ENCODE peak calls at places on chromosomes 12 and 14, in seven cellular contexts. J, M, D, E, A, G and B are unnamed samples.
A peak's percentile ranks its signal among the peaks of the same experiment; 100 is the strongest.

GRCh38 chr14:98754343-98755025 is 517.5 kb downstream of the BCL11B start:
- DNase-seq in J (peak; percentile 5), M (no peak), D (no peak), E (no peak), A (no peak), G (no peak), B (no peak)

GRCh38 chr14:44567997-44568396 is 60.9 kb upstream of the FSCB start:
- DNase-seq in J (no peak), M (no peak), D (no peak), E (no peak), A (no peak), G (no peak), B (no peak)

GRCh38 chr12:25868193-25868592 is 90.3 kb upstream of the RASSF8 start:
- DNase-seq in J (no peak), M (no peak), D (no peak), E (no peak), A (no peak), G (no peak), B (no peak)

GRCh38 chr14:51534623-51535022 is 117.1 kb upstream of the FRMD6 start:
- DNase-seq in J (no peak), M (no peak), D (no peak), E (no peak), A (no peak), G (no peak), B (no peak)

GRCh38 chr12:25816637-25817036 is 141.8 kb upstream of the RASSF8 start:
- DNase-seq in J (no peak), M (no peak), D (no peak), E (no peak), A (no peak), G (no peak), B (no peak)

GRCh38 chr14:60090864-60091519 is 731 bp upstream of the PCNX4 start:
- DNase-seq in J (peak; percentile 66), M (peak; percentile 41), D (peak; percentile 22), E (peak; percentile 37), A (peak; percentile 72), G (peak; percentile 30), B (no peak)

GRCh38 chr12:109469516-109469915 is 7.6 kb downstream of the KCTD10 start:
- DNase-seq in J (no peak), M (no peak), D (no peak), E (no peak), A (no peak), G (no peak), B (no peak)

GRCh38 chr14:59566725-59567124 is 9.9 kb downstream of the CCDC175 start:
- DNase-seq in J (no peak), M (no peak), D (no peak), E (no peak), A (no peak), G (no peak), B (no peak)

GRCh38 chr14:103247169-103247606 is 86.8 kb upstream of the EIF5 start:
- DNase-seq in J (no peak), M (no peak), D (no peak), E (no peak), A (no peak), G (no peak), B (no peak)

GRCh38 chr14:59359451-59360124 is 105.6 kb downstream of the GPR135 start:
- DNase-seq in J (no peak), M (no peak), D (no peak), E (no peak), A (no peak), G (no peak), B (no peak)

GRCh38 chr14:51318777-51319176 is 78.7 kb downstream of the TMX1 start:
- DNase-seq in J (no peak), M (no peak), D (no peak), E (no peak), A (no peak), G (no peak), B (no peak)

GRCh38 chr14:93330609-93331000 is 2.2 kb downstream of the BTBD7 start:
- DNase-seq in J (no peak), M (no peak), D (no peak), E (no peak), A (no peak), G (no peak), B (no peak)

GRCh38 chr12:120960657-120961056 is 17.7 kb upstream of the HNF1A start:
- DNase-seq in J (no peak), M (no peak), D (peak; percentile 39), E (no peak), A (no peak), G (no peak), B (no peak)

GRCh38 chr12:93325855-93326254 is 51.9 kb upstream of the NUDT4 start:
- DNase-seq in J (no peak), M (no peak), D (no peak), E (no peak), A (no peak), G (no peak), B (no peak)

GRCh38 chr12:3533703-3534386 is 42.8 kb downstream of the PRMT8 start:
- DNase-seq in J (peak; percentile 59), M (no peak), D (no peak), E (no peak), A (peak; percentile 78), G (no peak), B (no peak)

GRCh38 chr12:57276935-57277563 is 26.1 kb upstream of the STAC3 start:
- DNase-seq in J (no peak), M (no peak), D (peak; percentile 35), E (no peak), A (no peak), G (no peak), B (no peak)

GRCh38 chr12:75592086-75592485 is 80.7 kb upstream of the KRR1 start:
- DNase-seq in J (no peak), M (no peak), D (no peak), E (no peak), A (no peak), G (no peak), B (no peak)

GRCh38 chr12:6961695-6962284 is 8.7 kb downstream of the PHB2 start:
- DNase-seq in J (peak; percentile 69), M (no peak), D (peak; percentile 80), E (no peak), A (peak; percentile 81), G (no peak), B (peak; percentile 59)

GRCh38 chr14:90903101-90903500 is 86.9 kb upstream of the TTC7B start:
- DNase-seq in J (no peak), M (peak; percentile 81), D (peak; percentile 63), E (no peak), A (no peak), G (peak; percentile 55), B (peak; percentile 50)

GRCh38 chr12:43758247-43758727 is 303 bp downstream of the PUS7L start:
- DNase-seq in J (peak; percentile 45), M (peak; percentile 61), D (no peak), E (peak; percentile 47), A (peak; percentile 49), G (no peak), B (no peak)

GRCh38 chr14:60807247-60807646 is 72.7 kb downstream of the MNAT1 start:
- DNase-seq in J (no peak), M (no peak), D (no peak), E (no peak), A (no peak), G (no peak), B (no peak)

GRCh38 chr12:3295648-3296408 is 195.2 kb upstream of the PRMT8 start:
- DNase-seq in J (peak; percentile 40), M (no peak), D (no peak), E (no peak), A (peak; percentile 73), G (no peak), B (no peak)

GRCh38 chr14:56580317-56580711 is 716 bp downstream of the TMEM260 start:
- DNase-seq in J (no peak), M (no peak), D (no peak), E (no peak), A (no peak), G (no peak), B (no peak)

GRCh38 chr12:78191611-78192010 is 360.9 kb downstream of the NAV3 start:
- DNase-seq in J (no peak), M (no peak), D (no peak), E (no peak), A (no peak), G (no peak), B (no peak)

GRCh38 chr14:64734990-64735389 is 30.8 kb downstream of the PLEKHG3 start:
- DNase-seq in J (no peak), M (no peak), D (no peak), E (no peak), A (no peak), G (no peak), B (no peak)

GRCh38 chr12:55906056-55906455 is 21.6 kb downstream of the PYM1 start:
- DNase-seq in J (no peak), M (no peak), D (no peak), E (no peak), A (no peak), G (no peak), B (no peak)

GRCh38 chr14:22715186-22715812 is 51.2 kb upstream of the OXA1L start:
- DNase-seq in J (no peak), M (no peak), D (peak; percentile 16), E (no peak), A (no peak), G (no peak), B (no peak)

GRCh38 chr12:110104188-110104969 is 19.8 kb upstream of the IFT81 start:
- DNase-seq in J (no peak), M (no peak), D (no peak), E (no peak), A (no peak), G (no peak), B (no peak)

GRCh38 chr14:36767603-36768281 is 106.1 kb downstream of the PAX9 start:
- DNase-seq in J (no peak), M (no peak), D (no peak), E (no peak), A (no peak), G (no peak), B (no peak)

GRCh38 chr14:52706724-52707706 is at the start of gene PSMC6:
- DNase-seq in J (peak; percentile 96), M (peak; percentile 96), D (peak; percentile 97), E (peak; percentile 77), A (peak; percentile 97), G (peak; percentile 88), B (peak; percentile 92)

GRCh38 chr12:58443273-58443980 is 476.9 kb downstream of the LRIG3 start:
- DNase-seq in J (no peak), M (no peak), D (peak; percentile 17), E (no peak), A (no peak), G (no peak), B (no peak)